ENCODE peak calls at places on chromosomes 4 and X, in eight cellular contexts. One of them, this sample, is unnamed.
A peak's percentile ranks its signal among the peaks of the same experiment; 100 is the strongest.

GRCh38 chrX:70754169-70754843 is 154.2 kb downstream of the TEX11 start:
- DNase-seq in DMS153: no peak
- DNase-seq in WERI-Rb-1: no peak
- DNase-seq in NCI-H69: no peak
- DNase-seq in AG08396: no peak
- DNase-seq in M059J: no peak
- DNase-seq in T-helper 1 cell: no peak
- DNase-seq in dermis microvascular lymphatic vessel endothelial cell: no peak
- DNase-seq in this sample: peak; percentile 4

GRCh38 chrX:96098471-96098870 is 586.2 kb upstream of the DIAPH2 start:
- DNase-seq in DMS153: no peak
- DNase-seq in T-helper 1 cell: no peak
- DNase-seq in AG08396: no peak
- DNase-seq in NCI-H69: no peak
- DNase-seq in M059J: no peak
- DNase-seq in dermis microvascular lymphatic vessel endothelial cell: no peak
- DNase-seq in WERI-Rb-1: no peak
- DNase-seq in this sample: no peak

GRCh38 chrX:44152867-44153266 is 179.7 kb upstream of the NDP start:
- DNase-seq in T-helper 1 cell: no peak
- DNase-seq in M059J: peak; percentile 12
- DNase-seq in DMS153: no peak
- DNase-seq in WERI-Rb-1: no peak
- DNase-seq in dermis microvascular lymphatic vessel endothelial cell: no peak
- DNase-seq in AG08396: no peak
- DNase-seq in NCI-H69: no peak
- DNase-seq in this sample: no peak

GRCh38 chr4:148152868-148153630 is 289.2 kb downstream of the NR3C2 start:
- DNase-seq in DMS153: no peak
- DNase-seq in NCI-H69: peak; percentile 33
- DNase-seq in dermis microvascular lymphatic vessel endothelial cell: no peak
- DNase-seq in M059J: peak; percentile 3
- DNase-seq in AG08396: no peak
- DNase-seq in T-helper 1 cell: no peak
- DNase-seq in WERI-Rb-1: no peak
- DNase-seq in this sample: no peak

GRCh38 chr4:145887241-145887964 is 51.2 kb downstream of the ZNF827 start:
- DNase-seq in NCI-H69: no peak
- DNase-seq in T-helper 1 cell: no peak
- DNase-seq in M059J: peak; percentile 60
- DNase-seq in dermis microvascular lymphatic vessel endothelial cell: peak; percentile 44
- DNase-seq in WERI-Rb-1: no peak
- DNase-seq in AG08396: peak; percentile 51
- DNase-seq in DMS153: no peak
- DNase-seq in this sample: no peak

GRCh38 chr4:83606898-83607297 is 71.0 kb downstream of the GPAT3 start:
- DNase-seq in NCI-H69: no peak
- DNase-seq in dermis microvascular lymphatic vessel endothelial cell: no peak
- DNase-seq in M059J: no peak
- DNase-seq in AG08396: no peak
- DNase-seq in T-helper 1 cell: no peak
- DNase-seq in DMS153: no peak
- DNase-seq in WERI-Rb-1: no peak
- DNase-seq in this sample: no peak

GRCh38 chrX:20829665-20830481 is 544.3 kb upstream of the CNKSR2 start:
- DNase-seq in AG08396: no peak
- DNase-seq in M059J: peak; percentile 4
- DNase-seq in dermis microvascular lymphatic vessel endothelial cell: no peak
- DNase-seq in WERI-Rb-1: no peak
- DNase-seq in DMS153: peak; percentile 1
- DNase-seq in T-helper 1 cell: no peak
- DNase-seq in NCI-H69: no peak
- DNase-seq in this sample: no peak

GRCh38 chr4:154744341-154744948 is 645 bp downstream of the LRAT start:
- DNase-seq in AG08396: no peak
- DNase-seq in dermis microvascular lymphatic vessel endothelial cell: no peak
- DNase-seq in DMS153: no peak
- DNase-seq in NCI-H69: no peak
- DNase-seq in M059J: no peak
- DNase-seq in WERI-Rb-1: no peak
- DNase-seq in T-helper 1 cell: no peak
- DNase-seq in this sample: no peak

GRCh38 chr4:115090483-115091075 is 22.8 kb downstream of the NDST4 start:
- DNase-seq in NCI-H69: peak; percentile 72
- DNase-seq in AG08396: peak; percentile 1
- DNase-seq in WERI-Rb-1: no peak
- DNase-seq in M059J: peak; percentile 9
- DNase-seq in T-helper 1 cell: no peak
- DNase-seq in DMS153: peak; percentile 56
- DNase-seq in dermis microvascular lymphatic vessel endothelial cell: peak; percentile 5
- DNase-seq in this sample: peak; percentile 5

GRCh38 chr4:53935780-53936179 is 128.6 kb downstream of the CHIC2 start:
- DNase-seq in dermis microvascular lymphatic vessel endothelial cell: no peak
- DNase-seq in WERI-Rb-1: no peak
- DNase-seq in M059J: no peak
- DNase-seq in NCI-H69: no peak
- DNase-seq in T-helper 1 cell: no peak
- DNase-seq in AG08396: no peak
- DNase-seq in DMS153: no peak
- DNase-seq in this sample: no peak

GRCh38 chrX:13955975-13956374 is 73.7 kb downstream of the GEMIN8 start:
- DNase-seq in M059J: no peak
- DNase-seq in NCI-H69: no peak
- DNase-seq in DMS153: no peak
- DNase-seq in AG08396: no peak
- DNase-seq in dermis microvascular lymphatic vessel endothelial cell: no peak
- DNase-seq in T-helper 1 cell: no peak
- DNase-seq in WERI-Rb-1: no peak
- DNase-seq in this sample: no peak

GRCh38 chr4:94341468-94341867 is 1.2 kb downstream of the HPGDS start:
- DNase-seq in T-helper 1 cell: no peak
- DNase-seq in WERI-Rb-1: no peak
- DNase-seq in dermis microvascular lymphatic vessel endothelial cell: no peak
- DNase-seq in AG08396: no peak
- DNase-seq in DMS153: no peak
- DNase-seq in M059J: no peak
- DNase-seq in NCI-H69: no peak
- DNase-seq in this sample: no peak

GRCh38 chr4:80072607-80073361 is at the start of gene ANTXR2:
- DNase-seq in AG08396: peak; percentile 95
- DNase-seq in dermis microvascular lymphatic vessel endothelial cell: peak; percentile 85
- DNase-seq in M059J: peak; percentile 93
- DNase-seq in WERI-Rb-1: peak; percentile 90
- DNase-seq in T-helper 1 cell: peak; percentile 28
- DNase-seq in NCI-H69: peak; percentile 86
- DNase-seq in DMS153: no peak
- DNase-seq in this sample: peak; percentile 86

GRCh38 chr4:123986268-123986798 is 589.7 kb downstream of the SPRY1 start:
- DNase-seq in NCI-H69: no peak
- DNase-seq in AG08396: peak; percentile 53
- DNase-seq in DMS153: no peak
- DNase-seq in WERI-Rb-1: no peak
- DNase-seq in M059J: peak; percentile 76
- DNase-seq in dermis microvascular lymphatic vessel endothelial cell: peak; percentile 97
- DNase-seq in T-helper 1 cell: no peak
- DNase-seq in this sample: no peak

GRCh38 chr4:48623182-48623780 is 133.2 kb downstream of the ZAR1 start:
- DNase-seq in WERI-Rb-1: no peak
- DNase-seq in M059J: no peak
- DNase-seq in DMS153: no peak
- DNase-seq in NCI-H69: no peak
- DNase-seq in dermis microvascular lymphatic vessel endothelial cell: no peak
- DNase-seq in T-helper 1 cell: no peak
- DNase-seq in AG08396: no peak
- DNase-seq in this sample: peak; percentile 62

GRCh38 chr4:159153669-159154068 is 50.8 kb downstream of the RAPGEF2 start:
- DNase-seq in NCI-H69: no peak
- DNase-seq in DMS153: no peak
- DNase-seq in dermis microvascular lymphatic vessel endothelial cell: no peak
- DNase-seq in M059J: no peak
- DNase-seq in T-helper 1 cell: no peak
- DNase-seq in AG08396: no peak
- DNase-seq in WERI-Rb-1: no peak
- DNase-seq in this sample: no peak

GRCh38 chrX:39065051-39065871 is 264.0 kb downstream of the MID1IP1 start:
- DNase-seq in dermis microvascular lymphatic vessel endothelial cell: no peak
- DNase-seq in T-helper 1 cell: no peak
- DNase-seq in WERI-Rb-1: peak; percentile 36
- DNase-seq in DMS153: peak; percentile 65
- DNase-seq in M059J: no peak
- DNase-seq in NCI-H69: peak; percentile 99
- DNase-seq in AG08396: no peak
- DNase-seq in this sample: no peak

GRCh38 chr4:78907638-78908037 is 31.6 kb downstream of the PAQR3 start:
- DNase-seq in AG08396: no peak
- DNase-seq in NCI-H69: no peak
- DNase-seq in WERI-Rb-1: no peak
- DNase-seq in dermis microvascular lymphatic vessel endothelial cell: no peak
- DNase-seq in M059J: no peak
- DNase-seq in T-helper 1 cell: no peak
- DNase-seq in DMS153: no peak
- DNase-seq in this sample: no peak

GRCh38 chrX:102658551-102658950 is 7.3 kb downstream of the GPRASP1 start:
- DNase-seq in T-helper 1 cell: no peak
- DNase-seq in AG08396: no peak
- DNase-seq in dermis microvascular lymphatic vessel endothelial cell: no peak
- DNase-seq in WERI-Rb-1: no peak
- DNase-seq in NCI-H69: no peak
- DNase-seq in M059J: no peak
- DNase-seq in DMS153: no peak
- DNase-seq in this sample: no peak

GRCh38 chr4:103075894-103076776 is at the start of gene SLC9B2:
- DNase-seq in WERI-Rb-1: peak; percentile 73
- DNase-seq in AG08396: peak; percentile 84
- DNase-seq in T-helper 1 cell: peak; percentile 26
- DNase-seq in DMS153: peak; percentile 28
- DNase-seq in dermis microvascular lymphatic vessel endothelial cell: peak; percentile 65
- DNase-seq in M059J: peak; percentile 61
- DNase-seq in NCI-H69: peak; percentile 73
- DNase-seq in this sample: peak; percentile 74

GRCh38 chr4:147498031-147498700 is 17.3 kb downstream of the EDNRA start:
- DNase-seq in M059J: peak; percentile 64
- DNase-seq in NCI-H69: no peak
- DNase-seq in WERI-Rb-1: no peak
- DNase-seq in dermis microvascular lymphatic vessel endothelial cell: peak; percentile 28
- DNase-seq in AG08396: peak; percentile 34
- DNase-seq in DMS153: no peak
- DNase-seq in T-helper 1 cell: no peak
- DNase-seq in this sample: no peak

GRCh38 chrX:19683817-19684216 is 168.5 kb upstream of the MAP3K15 start:
- DNase-seq in T-helper 1 cell: no peak
- DNase-seq in dermis microvascular lymphatic vessel endothelial cell: no peak
- DNase-seq in NCI-H69: no peak
- DNase-seq in DMS153: no peak
- DNase-seq in M059J: peak; percentile 64
- DNase-seq in AG08396: no peak
- DNase-seq in WERI-Rb-1: no peak
- DNase-seq in this sample: no peak

GRCh38 chr4:177640864-177641263 is 198.6 kb upstream of the AGA start:
- DNase-seq in DMS153: no peak
- DNase-seq in AG08396: no peak
- DNase-seq in T-helper 1 cell: no peak
- DNase-seq in M059J: no peak
- DNase-seq in WERI-Rb-1: no peak
- DNase-seq in NCI-H69: no peak
- DNase-seq in dermis microvascular lymphatic vessel endothelial cell: no peak
- DNase-seq in this sample: no peak

GRCh38 chr4:61079427-61079826 is 120.7 kb upstream of the ADGRL3 start:
- DNase-seq in NCI-H69: no peak
- DNase-seq in dermis microvascular lymphatic vessel endothelial cell: no peak
- DNase-seq in WERI-Rb-1: no peak
- DNase-seq in DMS153: no peak
- DNase-seq in M059J: no peak
- DNase-seq in AG08396: no peak
- DNase-seq in T-helper 1 cell: no peak
- DNase-seq in this sample: no peak

GRCh38 chr4:121860121-121860520 is 10.2 kb downstream of the BBS7 start:
- DNase-seq in dermis microvascular lymphatic vessel endothelial cell: peak; percentile 23
- DNase-seq in NCI-H69: no peak
- DNase-seq in DMS153: no peak
- DNase-seq in T-helper 1 cell: no peak
- DNase-seq in AG08396: no peak
- DNase-seq in M059J: no peak
- DNase-seq in WERI-Rb-1: no peak
- DNase-seq in this sample: no peak

GRCh38 chr4:52983563-52984303 is 121.6 kb downstream of the RASL11B start:
- DNase-seq in WERI-Rb-1: no peak
- DNase-seq in M059J: peak; percentile 58
- DNase-seq in DMS153: peak; percentile 39
- DNase-seq in T-helper 1 cell: no peak
- DNase-seq in AG08396: peak; percentile 55
- DNase-seq in NCI-H69: peak; percentile 75
- DNase-seq in dermis microvascular lymphatic vessel endothelial cell: peak; percentile 71
- DNase-seq in this sample: peak; percentile 48

GRCh38 chrX:49193542-49193964 is 6.4 kb downstream of the SYP start:
- DNase-seq in dermis microvascular lymphatic vessel endothelial cell: no peak
- DNase-seq in DMS153: no peak
- DNase-seq in NCI-H69: no peak
- DNase-seq in T-helper 1 cell: no peak
- DNase-seq in M059J: no peak
- DNase-seq in WERI-Rb-1: no peak
- DNase-seq in AG08396: no peak
- DNase-seq in this sample: no peak

GRCh38 chr4:134762053-134762452 is 560.5 kb upstream of the PABPC4L start:
- DNase-seq in DMS153: no peak
- DNase-seq in dermis microvascular lymphatic vessel endothelial cell: no peak
- DNase-seq in T-helper 1 cell: no peak
- DNase-seq in AG08396: no peak
- DNase-seq in WERI-Rb-1: peak; percentile 23
- DNase-seq in NCI-H69: peak; percentile 29
- DNase-seq in M059J: no peak
- DNase-seq in this sample: no peak